ENCODE peak calls at places on chromosomes 5 and 9, in seven cellular contexts. G is B cell, F is lung, Y is uterus, P is GM12864, U is right atrium auricular region, A is BJ. M is an unnamed sample.

GRCh38 chr5:79685621-79686020 is 4.0 kb upstream of the CMYA5 start:
- DNase-seq in G (no peak), F (no peak), Y (no peak), P (no peak), U (no peak), A (no peak), M (no peak)

GRCh38 chr9:78982849-78983248 is 588.9 kb upstream of the TLE4 start:
- DNase-seq in G (no peak), F (no peak), Y (no peak), P (no peak), U (no peak), A (no peak), M (no peak)

GRCh38 chr9:113772121-113772885 is 103.8 kb upstream of the ZNF618 start:
- DNase-seq in G (no peak), F (peak; percentile 27), Y (no peak), P (no peak), U (no peak), A (peak; percentile 21), M (no peak)

GRCh38 chr5:87156631-87157030 is 111.1 kb upstream of the RASA1 start:
- DNase-seq in G (no peak), F (no peak), Y (no peak), P (no peak), U (no peak), A (no peak), M (no peak)

GRCh38 chr5:163460562-163461176 is at the start of gene HMMR:
- DNase-seq in G (no peak), F (no peak), Y (no peak), P (no peak), U (no peak), A (no peak), M (no peak)

GRCh38 chr5:111478266-111478665 is 34.1 kb downstream of the STARD4 start:
- DNase-seq in G (no peak), F (no peak), Y (no peak), P (no peak), U (no peak), A (no peak), M (no peak)

GRCh38 chr9:27353405-27354229 is 56.7 kb upstream of the EQTN start:
- DNase-seq in G (peak; percentile 52), F (no peak), Y (no peak), P (no peak), U (no peak), A (no peak), M (peak; percentile 31)

GRCh38 chr9:21974542-21975409 is 19.4 kb downstream of the CDKN2A start:
- DNase-seq in G (no peak), F (no peak), Y (no peak), P (no peak), U (no peak), A (no peak), M (peak; percentile 56)

GRCh38 chr5:54567996-54568395 is 50.4 kb downstream of the SNX18 start:
- DNase-seq in G (no peak), F (no peak), Y (no peak), P (no peak), U (no peak), A (no peak), M (no peak)

GRCh38 chr5:102583663-102584062 is 84.9 kb upstream of the SLCO6A1 start:
- DNase-seq in G (no peak), F (no peak), Y (no peak), P (no peak), U (no peak), A (no peak), M (no peak)

GRCh38 chr5:6475626-6476312 is 27.1 kb downstream of the UBE2QL1 start:
- DNase-seq in G (no peak), F (no peak), Y (no peak), P (no peak), U (no peak), A (no peak), M (no peak)

GRCh38 chr5:171295801-171296200 is 13.2 kb upstream of the TLX3 start:
- DNase-seq in G (no peak), F (no peak), Y (no peak), P (no peak), U (peak; percentile 32), A (no peak), M (no peak)

GRCh38 chr5:107812570-107813141 is 141.9 kb upstream of the EFNA5 start:
- DNase-seq in G (no peak), F (no peak), Y (no peak), P (peak; percentile 67), U (peak; percentile 65), A (no peak), M (peak; percentile 63)

GRCh38 chr5:1253456-1254105 is 28.4 kb downstream of the SLC6A18 start:
- DNase-seq in G (no peak), F (no peak), Y (no peak), P (no peak), U (no peak), A (no peak), M (no peak)

GRCh38 chr5:8413975-8414374 is 545.0 kb downstream of the MTRR start:
- DNase-seq in G (no peak), F (no peak), Y (no peak), P (no peak), U (no peak), A (no peak), M (no peak)

GRCh38 chr9:133563286-133564213 is 29.0 kb downstream of the ADAMTSL2 start:
- DNase-seq in G (no peak), F (peak; percentile 58), Y (peak; percentile 31), P (no peak), U (peak; percentile 89), A (no peak), M (no peak)

GRCh38 chr5:93425102-93425501 is 155.9 kb downstream of the NR2F1-AS1 start:
- DNase-seq in G (no peak), F (no peak), Y (no peak), P (no peak), U (no peak), A (no peak), M (no peak)

GRCh38 chr5:42951847-42952411 is 88.2 kb downstream of the ANXA2R start:
- DNase-seq in G (peak; percentile 57), F (no peak), Y (no peak), P (no peak), U (no peak), A (no peak), M (peak; percentile 59)

GRCh38 chr5:171306141-171306540 is 2.9 kb upstream of the TLX3 start:
- DNase-seq in G (no peak), F (no peak), Y (no peak), P (no peak), U (no peak), A (no peak), M (no peak)

GRCh38 chr9:95924955-95925354 is 49.5 kb downstream of the ERCC6L2 start:
- DNase-seq in G (no peak), F (no peak), Y (no peak), P (no peak), U (no peak), A (no peak), M (no peak)

GRCh38 chr5:76114192-76114795 is 31.1 kb downstream of the SV2C start:
- DNase-seq in G (no peak), F (no peak), Y (peak; percentile 16), P (no peak), U (no peak), A (no peak), M (no peak)

GRCh38 chr9:137721479-137721878 is 102.7 kb downstream of the EHMT1 start:
- DNase-seq in G (no peak), F (no peak), Y (no peak), P (no peak), U (no peak), A (no peak), M (no peak)

DNA sequence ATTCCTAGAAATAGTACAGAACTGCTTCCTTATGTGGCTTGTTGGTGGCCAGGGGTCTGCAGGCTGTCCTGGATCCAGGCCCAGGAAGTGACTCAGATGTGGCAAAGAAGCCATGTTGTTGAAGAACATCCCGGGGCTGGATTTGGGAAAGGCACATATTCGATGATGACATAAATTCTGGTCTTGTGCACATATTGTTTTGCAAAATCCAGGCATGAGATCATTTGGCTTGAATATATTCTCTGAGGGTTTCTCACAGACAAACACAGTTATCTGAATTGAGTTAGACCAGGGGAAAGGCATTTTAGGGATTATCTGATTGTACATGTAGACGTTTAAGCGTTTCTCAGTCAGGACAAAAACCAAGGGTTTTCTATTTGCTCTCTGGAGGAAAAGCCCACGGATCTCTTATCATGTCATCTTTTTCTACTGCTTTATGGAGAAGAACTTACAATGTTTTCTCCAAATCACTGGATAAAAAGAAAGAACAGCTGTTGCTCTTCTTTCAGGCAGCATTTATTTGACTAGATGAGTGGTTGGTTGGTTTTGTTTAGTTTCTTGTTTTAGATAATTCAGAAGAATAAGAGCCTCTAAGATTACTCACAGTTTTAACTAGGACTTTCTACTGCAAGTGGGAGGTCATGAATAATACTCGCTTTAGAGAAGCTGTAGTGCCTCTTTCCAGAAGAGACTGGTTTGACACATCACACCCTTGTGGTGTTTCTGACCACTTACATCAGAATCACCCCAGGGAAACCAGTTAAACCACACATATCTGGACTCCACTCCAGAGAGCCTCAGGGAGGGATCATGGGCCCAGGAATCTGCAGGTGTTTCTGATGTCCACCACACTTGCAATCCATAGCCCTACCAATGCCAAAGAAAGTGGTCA is 29.5 kb upstream of the LHFPL2 start:
- DNase-seq in G (no peak), F (no peak), Y (peak; percentile 85), P (no peak), U (peak; percentile 87), A (peak; percentile 90), M (peak; percentile 48)
- TF ChIP-seq CTCF in G (no peak), F (no peak), Y (no peak), P (peak; percentile 7), U (no peak), A (peak; percentile 26), M (no peak)

DNA sequence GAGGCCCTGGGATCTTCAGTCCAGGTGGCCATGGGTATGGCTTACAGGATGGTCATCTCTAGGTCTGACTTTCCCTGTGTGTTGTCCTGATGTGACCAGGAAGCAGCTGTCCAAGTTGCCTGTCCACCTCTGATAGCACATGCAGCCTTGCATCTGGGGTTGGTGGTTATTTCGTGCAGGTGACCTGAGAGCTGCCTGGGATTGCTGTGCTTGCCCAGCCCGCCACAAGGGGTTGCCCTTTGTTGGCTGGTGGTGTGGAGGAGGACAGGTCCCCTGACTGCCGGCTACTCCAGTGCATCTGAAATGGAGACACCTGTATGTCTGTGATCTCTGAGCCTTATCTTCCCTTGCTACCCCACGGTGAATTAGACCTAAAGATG is 212.6 kb downstream of the ARHGAP26 start:
- DNase-seq in G (no peak), F (no peak), Y (no peak), P (no peak), U (no peak), A (no peak), M (no peak)
- TF ChIP-seq CTCF in G (no peak), F (no peak), Y (no peak), P (peak; percentile 69), U (peak; percentile 19), A (no peak), M (no peak)

GRCh38 chr5:82364497-82364896 is 86.3 kb upstream of the RPS23 start:
- DNase-seq in G (no peak), F (no peak), Y (no peak), P (no peak), U (no peak), A (no peak), M (no peak)
- TF ChIP-seq CTCF in G (no peak), F (peak; percentile 28), Y (peak; percentile 31), P (no peak), U (peak; percentile 55), A (peak; percentile 63), M (peak; percentile 12)

DNA sequence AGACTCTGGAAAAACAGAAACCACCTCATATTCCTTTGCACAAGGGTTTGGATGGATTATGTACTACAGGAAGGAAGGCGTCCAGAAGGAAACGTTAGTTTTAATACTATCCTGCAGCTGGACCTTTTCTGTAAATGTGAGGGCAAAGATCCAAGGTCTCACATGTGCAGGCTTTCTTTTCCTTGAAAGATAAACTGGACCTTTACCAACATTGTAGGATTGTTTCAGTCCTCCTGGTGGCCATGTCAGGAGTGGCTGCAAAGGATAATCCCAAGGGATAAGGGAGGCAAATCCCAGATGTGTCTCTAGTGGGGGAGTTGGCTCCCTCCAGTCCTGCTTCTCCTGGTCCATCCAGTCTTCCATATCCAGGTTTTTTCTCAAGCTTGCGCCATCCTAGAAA is 397.5 kb downstream of the HTR1A start:
- DNase-seq in G (no peak), F (no peak), Y (no peak), P (no peak), U (no peak), A (no peak), M (no peak)
- TF ChIP-seq CTCF in G (no peak), F (no peak), Y (no peak), P (no peak), U (no peak), A (no peak), M (no peak)

M was measured in GM10248.